ENCODE peak calls at places on chromosomes 3 and 15, in four cellular contexts. A is AG04450, Q is uterus, U is left ventricle myocardium inferior. R is an unnamed sample.

GRCh38 chr15:62883938-62884479 is 158.5 kb upstream of the TPM1 start:
- DNase-seq in A (peak; percentile 73), Q (peak; percentile 53), U (no peak), R (no peak)

GRCh38 chr15:31488437-31489204 is 162.0 kb downstream of the KLF13 start:
- DNase-seq in A (peak; percentile 81), Q (peak; percentile 39), U (no peak), R (peak; percentile 62)

GRCh38 chr3:87696276-87697013 is 362.4 kb downstream of the CGGBP1 start:
- DNase-seq in A (no peak), Q (no peak), U (no peak), R (no peak)

GRCh38 chr15:62802612-62803011 is 239.9 kb upstream of the TPM1 start:
- DNase-seq in A (no peak), Q (no peak), U (no peak), R (no peak)

GRCh38 chr3:62051506-62051905 is 321.8 kb downstream of the FEZF2 start:
- DNase-seq in A (no peak), Q (no peak), U (no peak), R (no peak)

GRCh38 chr15:48554112-48554511 is 91.4 kb downstream of the FBN1 start:
- DNase-seq in A (no peak), Q (no peak), U (no peak), R (no peak)

GRCh38 chr3:197420115-197420514 is 121.7 kb upstream of the DLG1 start:
- DNase-seq in A (no peak), Q (no peak), U (no peak), R (no peak)

GRCh38 chr3:194518652-194519051 is 31.9 kb upstream of the ATP13A3 start:
- DNase-seq in A (no peak), Q (no peak), U (no peak), R (no peak)

GRCh38 chr15:24862726-24863521 is 91.9 kb upstream of the SNRPN start:
- DNase-seq in A (no peak), Q (no peak), U (no peak), R (no peak)

GRCh38 chr3:86793786-86794185 is 197.2 kb downstream of the VGLL3 start:
- DNase-seq in A (peak; percentile 93), Q (no peak), U (no peak), R (no peak)

GRCh38 chr15:62393196-62393595 is 228.1 kb upstream of the C2CD4B start:
- DNase-seq in A (no peak), Q (no peak), U (no peak), R (no peak)

GRCh38 chr3:146187334-146187950 is 26.5 kb upstream of the PLOD2 start:
- DNase-seq in A (no peak), Q (no peak), U (no peak), R (no peak)

GRCh38 chr15:76201536-76202255 is 109.6 kb downstream of the ETFA start:
- DNase-seq in A (no peak), Q (no peak), U (no peak), R (no peak)

GRCh38 chr3:15204005-15204404 is 2.0 kb upstream of the CAPN7 start:
- DNase-seq in A (no peak), Q (no peak), U (no peak), R (no peak)

GRCh38 chr3:47266709-47267489 is 15.7 kb downstream of the KIF9 start:
- DNase-seq in A (peak; percentile 87), Q (peak; percentile 81), U (peak; percentile 88), R (no peak)

GRCh38 chr15:29795610-29796009 is 26.7 kb downstream of the TJP1 start:
- DNase-seq in A (no peak), Q (no peak), U (no peak), R (no peak)

GRCh38 chr3:29280675-29281264 is at the start of gene RBMS3:
- DNase-seq in A (peak; percentile 91), Q (peak; percentile 88), U (peak; percentile 86), R (no peak)

GRCh38 chr15:28113426-28114113 is 14.5 kb upstream of the OCA2 start:
- DNase-seq in A (no peak), Q (no peak), U (no peak), R (no peak)

GRCh38 chr15:57785039-57785438 is 78.5 kb downstream of the POLR2M start:
- DNase-seq in A (no peak), Q (no peak), U (no peak), R (no peak)
- TF ChIP-seq CTCF in A (no peak), Q (no peak), U (no peak), R (no peak)

GRCh38 chr3:52299815-52300611 is 12.4 kb downstream of the GLYCTK start:
- DNase-seq in A (no peak), Q (peak; percentile 42), U (peak; percentile 55), R (no peak)
- TF ChIP-seq CTCF in A (peak; percentile 14), Q (no peak), U (peak; percentile 45), R (peak; percentile 14)

GRCh38 chr3:138329127-138329983 is at the start of gene NME9:
- DNase-seq in A (peak; percentile 55), Q (peak; percentile 82), U (peak; percentile 88), R (peak; percentile 70)
- TF ChIP-seq CTCF in A (peak; percentile 79), Q (peak; percentile 35), U (peak; percentile 68), R (peak; percentile 64)

GRCh38 chr3:171489348-171489747 is 29.1 kb upstream of the TNIK start:
- DNase-seq in A (no peak), Q (no peak), U (no peak), R (no peak)

GRCh38 chr3:171490901-171491300 is 30.7 kb upstream of the TNIK start:
- DNase-seq in A (no peak), Q (no peak), U (no peak), R (no peak)

GRCh38 chr3:171487382-171487781 is 27.2 kb upstream of the TNIK start:
- DNase-seq in A (no peak), Q (no peak), U (no peak), R (no peak)

GRCh38 chr3:171491412-171491811 is 31.2 kb upstream of the TNIK start:
- DNase-seq in A (no peak), Q (no peak), U (no peak), R (no peak)

DNA sequence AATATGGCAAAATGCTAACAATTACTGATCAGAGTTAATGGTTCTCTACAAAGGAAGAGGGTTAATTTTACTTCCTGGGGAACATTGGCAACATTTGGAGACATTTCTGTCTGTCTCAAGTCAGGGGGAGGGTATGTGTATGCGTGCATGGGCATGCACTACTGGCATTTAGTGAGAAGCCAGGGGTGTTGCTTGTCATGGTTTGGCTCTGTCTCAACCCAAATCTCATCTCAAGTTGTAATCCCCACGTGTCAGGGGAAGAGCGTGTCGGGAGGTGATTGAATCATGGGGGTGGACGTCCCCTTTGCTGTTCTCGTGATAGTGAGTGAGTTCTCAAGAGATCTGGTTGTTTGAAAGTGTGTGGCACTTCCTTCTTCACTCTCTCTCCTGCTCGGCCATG is 28.3 kb upstream of the TNIK start:
- DNase-seq in A (no peak), Q (no peak), U (no peak), R (no peak)
- TF ChIP-seq CTCF in A (no peak), Q (no peak), U (no peak), R (no peak)

DNA sequence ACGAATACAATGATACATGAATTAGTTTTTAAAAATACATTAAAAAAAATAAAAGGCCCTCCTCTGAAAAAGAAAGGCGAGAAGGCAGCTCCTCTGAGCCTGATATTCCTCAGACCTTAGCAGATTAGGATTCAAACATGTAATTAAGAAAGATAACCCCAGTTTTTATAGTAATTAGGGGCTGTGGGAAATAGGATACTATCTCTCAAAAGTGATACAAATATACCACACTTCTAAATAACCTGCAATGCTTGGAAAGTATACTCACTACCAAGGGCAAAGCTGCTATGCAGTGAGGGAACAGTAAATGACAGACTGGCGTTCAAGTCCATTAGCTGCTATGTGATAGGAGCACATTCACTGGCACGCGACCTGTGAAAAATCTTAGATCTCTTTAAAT is 445.1 kb downstream of the FOXP1 start:
- DNase-seq in A (no peak), Q (no peak), U (no peak), R (no peak)
- TF ChIP-seq CTCF in A (no peak), Q (no peak), U (no peak), R (no peak)

GRCh38 chr3:48367201-48367600 is 4.8 kb upstream of the FBXW12 start:
- DNase-seq in A (no peak), Q (no peak), U (no peak), R (no peak)
- TF ChIP-seq CTCF in A (no peak), Q (no peak), U (no peak), R (no peak)

DNA sequence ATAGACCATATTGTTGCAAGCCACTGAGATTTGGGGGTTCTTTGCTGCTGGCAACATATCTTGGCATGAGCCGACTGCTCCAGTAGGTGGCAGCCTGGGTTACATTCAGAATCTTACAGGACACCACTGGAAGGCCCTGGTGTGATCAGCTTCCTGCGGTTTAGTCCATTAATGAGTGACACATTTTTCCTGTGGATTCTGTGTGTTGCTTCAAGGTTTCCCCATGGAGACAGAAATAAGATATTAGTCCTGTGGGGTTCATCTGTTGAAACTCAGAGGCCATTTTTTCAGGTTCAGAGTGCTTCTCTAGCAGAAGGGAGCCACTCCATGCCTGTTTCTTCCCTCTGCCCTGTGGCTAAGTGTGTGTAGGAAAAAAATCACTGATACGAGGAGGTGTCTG is 116.2 kb downstream of the MFSD1 start:
- DNase-seq in A (no peak), Q (no peak), U (no peak), R (peak; percentile 15)
- TF ChIP-seq CTCF in A (peak; percentile 76), Q (no peak), U (peak; percentile 64), R (peak; percentile 62)

R was measured in D721Med.